ENCODE peak calls at places on chromosomes 11 and 22, in seven cellular contexts. U, J, R, Z, Q, F and A are unnamed samples.

GRCh38 chr11:49208006-49208721 is at the start of gene FOLH1:
- DNase-seq in U (no peak), J (no peak), R (no peak), Z (no peak), Q (no peak), F (no peak), A (peak; percentile 88)

GRCh38 chr22:27614291-27615007 is 187.1 kb downstream of the MN1 start:
- DNase-seq in U (no peak), J (no peak), R (no peak), Z (no peak), Q (no peak), F (no peak), A (no peak)

GRCh38 chr22:27686534-27686933 is 115.0 kb downstream of the MN1 start:
- DNase-seq in U (no peak), J (peak; percentile 54), R (no peak), Z (no peak), Q (peak; percentile 66), F (no peak), A (peak; percentile 39)

GRCh38 chr22:30048711-30049110 is 31.6 kb upstream of the HORMAD2 start:
- DNase-seq in U (no peak), J (no peak), R (no peak), Z (no peak), Q (no peak), F (no peak), A (no peak)

GRCh38 chr11:92993004-92993403 is 23.6 kb downstream of the MTNR1B start:
- DNase-seq in U (no peak), J (no peak), R (no peak), Z (no peak), Q (no peak), F (no peak), A (no peak)

GRCh38 chr11:35683728-35684339 is 21.3 kb downstream of the TRIM44 start:
- DNase-seq in U (no peak), J (no peak), R (no peak), Z (no peak), Q (no peak), F (peak; percentile 16), A (no peak)

GRCh38 chr11:104946907-104947306 is 21.5 kb downstream of the CASP4 start:
- DNase-seq in U (no peak), J (no peak), R (peak; percentile 34), Z (no peak), Q (no peak), F (peak; percentile 37), A (peak; percentile 37)

GRCh38 chr11:62599909-62600308 is 1.8 kb downstream of the MTA2 start:
- DNase-seq in U (no peak), J (no peak), R (no peak), Z (no peak), Q (no peak), F (no peak), A (no peak)

GRCh38 chr22:43047605-43048004 is 32.7 kb upstream of the PACSIN2 start:
- DNase-seq in U (no peak), J (no peak), R (no peak), Z (no peak), Q (no peak), F (no peak), A (no peak)

GRCh38 chr22:25497269-25497668 is 67.2 kb upstream of the GRK3 start:
- DNase-seq in U (no peak), J (no peak), R (no peak), Z (no peak), Q (no peak), F (no peak), A (no peak)

GRCh38 chr11:123304828-123305530 is 109.9 kb upstream of the CLMP start:
- DNase-seq in U (no peak), J (no peak), R (no peak), Z (no peak), Q (no peak), F (peak; percentile 60), A (no peak)

GRCh38 chr22:47449508-47450270 is 687.2 kb downstream of the TBC1D22A start:
- DNase-seq in U (no peak), J (no peak), R (no peak), Z (no peak), Q (no peak), F (no peak), A (no peak)

GRCh38 chr11:74689666-74690065 is 41.6 kb downstream of the CHRDL2 start:
- DNase-seq in U (no peak), J (no peak), R (no peak), Z (no peak), Q (no peak), F (no peak), A (no peak)

GRCh38 chr11:13015753-13016152 is 6.6 kb downstream of the RASSF10 start:
- DNase-seq in U (no peak), J (no peak), R (no peak), Z (no peak), Q (no peak), F (no peak), A (peak; percentile 46)

GRCh38 chr11:103532133-103532788 is 423.0 kb downstream of the DYNC2H1 start:
- DNase-seq in U (peak; percentile 70), J (no peak), R (no peak), Z (no peak), Q (no peak), F (no peak), A (no peak)

GRCh38 chr11:92739020-92739419 is 230.4 kb upstream of the MTNR1B start:
- DNase-seq in U (peak; percentile 32), J (no peak), R (no peak), Z (no peak), Q (no peak), F (no peak), A (no peak)

GRCh38 chr11:7967097-7967496 is 1.9 kb upstream of the NLRP10 start:
- DNase-seq in U (no peak), J (no peak), R (no peak), Z (no peak), Q (no peak), F (no peak), A (no peak)

GRCh38 chr11:62880803-62881578 is at the start of gene SLC3A2:
- DNase-seq in U (peak; percentile 50), J (peak; percentile 72), R (peak; percentile 83), Z (peak; percentile 80), Q (peak; percentile 87), F (peak; percentile 89), A (peak; percentile 95)

GRCh38 chr22:45468872-45469572 is 33.7 kb upstream of the FBLN1 start:
- DNase-seq in U (no peak), J (no peak), R (no peak), Z (no peak), Q (no peak), F (no peak), A (no peak)

GRCh38 chr11:19506803-19507466 is 205.7 kb upstream of the NAV2 start:
- DNase-seq in U (no peak), J (no peak), R (no peak), Z (no peak), Q (no peak), F (no peak), A (no peak)

GRCh38 chr11:65353900-65354264 is 669 bp upstream of the TIGD3 start:
- DNase-seq in U (no peak), J (no peak), R (no peak), Z (no peak), Q (no peak), F (no peak), A (no peak)

GRCh38 chr11:47998345-47998732 is 18.0 kb downstream of the PTPRJ start:
- DNase-seq in U (no peak), J (no peak), R (no peak), Z (no peak), Q (no peak), F (no peak), A (no peak)